ENCODE peak calls at places on chromosomes 2 and 18, in ten cellular contexts. D, Q, Y, K, I, W, Z, C, O and P are unnamed samples.

GRCh38 chr18:41524674-41525470 is 430.2 kb upstream of the PIK3C3 start:
- DNase-seq in D (no peak), K (no peak), Q (no peak), Y (no peak), W (peak), C (no peak), O (no peak), Z (no peak), I (no peak), P (no peak)

GRCh38 chr2:155021591-155021990 is 323.1 kb downstream of the KCNJ3 start:
- DNase-seq in I (no peak), K (no peak), Y (no peak), W (no peak), C (no peak), Q (no peak), D (no peak), O (no peak), Z (no peak), P (no peak)

GRCh38 chr2:171089489-171089888 is 71.2 kb downstream of the TLK1 start:
- DNase-seq in Z (no peak), C (no peak), K (no peak), W (no peak), Q (no peak), O (no peak), D (no peak), I (no peak), Y (no peak), P (no peak)

GRCh38 chr2:174442546-174443510 is 44.0 kb downstream of the GPR155 start:
- DNase-seq in I (no peak), C (no peak), Z (no peak), Y (peak), D (no peak), Q (no peak), K (peak), W (no peak), O (no peak), P (peak)

GRCh38 chr2:112891333-112891950 is 19.5 kb upstream of the IL37 start:
- DNase-seq in Y (peak), C (no peak), D (no peak), W (no peak), Z (no peak), I (no peak), O (no peak), Q (no peak), K (no peak), P (no peak)

GRCh38 chr2:151357359-151357758 is at the start of gene TNFAIP6:
- DNase-seq in Y (peak), D (no peak), I (peak), Z (no peak), Q (no peak), C (no peak), W (no peak), O (no peak), K (peak), P (peak)

GRCh38 chr2:45567974-45568789 is 42.9 kb downstream of the SRBD1 start:
- DNase-seq in Q (no peak), Z (no peak), O (no peak), D (no peak), K (no peak), C (peak), Y (peak), W (no peak), I (no peak), P (no peak)

GRCh38 chr2:152440460-152440859 is 105.5 kb downstream of the FMNL2 start:
- DNase-seq in K (no peak), W (no peak), Q (no peak), O (no peak), Z (no peak), D (no peak), Y (no peak), I (no peak), C (no peak), P (no peak)

GRCh38 chr18:2430191-2430590 is 141.1 kb downstream of the METTL4 start:
- DNase-seq in Z (no peak), O (no peak), K (no peak), C (no peak), Q (no peak), W (no peak), I (no peak), D (no peak), Y (no peak), P (no peak)